ENCODE peak calls at places on chromosomes 13 and 19, in six cellular contexts. L, T, Y, X, J and I are unnamed samples.

GRCh38 chr19:7772752-7773291 is 9.8 kb downstream of the CLEC4M start:
- DNase-seq in L (no peak), T (peak), Y (peak), X (peak), J (no peak), I (no peak)

GRCh38 chr13:22173605-22174004 is 502.7 kb downstream of the FGF9 start:
- DNase-seq in L (peak), T (peak), Y (no peak), X (no peak), J (no peak), I (no peak)

GRCh38 chr13:110680852-110681251 is 25.1 kb downstream of the CARS2 start:
- DNase-seq in L (no peak), T (peak), Y (peak), X (no peak), J (peak), I (peak)

GRCh38 chr13:20387441-20387971 is 138.2 kb downstream of the CRYL1 start:
- DNase-seq in L (peak), T (no peak), Y (no peak), X (peak), J (no peak), I (no peak)

GRCh38 chr19:39417463-39418181 is 5.2 kb downstream of the PLEKHG2 start:
- DNase-seq in L (no peak), T (no peak), Y (no peak), X (no peak), J (no peak), I (no peak)

GRCh38 chr13:25902946-25903345 is 148.9 kb downstream of the SHISA2 start:
- DNase-seq in L (no peak), T (no peak), Y (no peak), X (no peak), J (no peak), I (no peak)

GRCh38 chr13:113547248-113547971 is 37.1 kb upstream of the TFDP1 start:
- DNase-seq in L (peak), T (no peak), Y (no peak), X (no peak), J (peak), I (no peak)

GRCh38 chr13:30581582-30581981 is 36.1 kb upstream of the USPL1 start:
- DNase-seq in L (peak), T (peak), Y (peak), X (no peak), J (no peak), I (no peak)

GRCh38 chr13:66780814-66781213 is 449.3 kb downstream of the PCDH9 start:
- DNase-seq in L (peak), T (no peak), Y (no peak), X (no peak), J (no peak), I (no peak)

GRCh38 chr19:6533746-6534418 is 3.1 kb downstream of the TNFSF9 start:
- DNase-seq in L (no peak), T (no peak), Y (peak), X (no peak), J (peak), I (peak)

GRCh38 chr19:15613338-15613737 is 1.7 kb upstream of the CYP4F8 start:
- DNase-seq in L (no peak), T (no peak), Y (no peak), X (no peak), J (no peak), I (no peak)

GRCh38 chr13:73462241-73462640 is 403.4 kb downstream of the KLF5 start:
- DNase-seq in L (peak), T (no peak), Y (no peak), X (peak), J (no peak), I (no peak)

GRCh38 chr13:106916329-106916728 is 348.4 kb upstream of the ARGLU1 start:
- DNase-seq in L (no peak), T (no peak), Y (no peak), X (no peak), J (no peak), I (no peak)

GRCh38 chr13:99057310-99057975 is 79.6 kb upstream of the DOCK9 start:
- DNase-seq in L (peak), T (peak), Y (no peak), X (no peak), J (no peak), I (no peak)

GRCh38 chr13:98466634-98467236 is 110.2 kb downstream of the STK24 start:
- DNase-seq in L (peak), T (peak), Y (peak), X (peak), J (peak), I (peak)

GRCh38 chr19:18414504-18415176 is 4.6 kb upstream of the SSBP4 start:
- DNase-seq in L (no peak), T (no peak), Y (no peak), X (no peak), J (no peak), I (peak)
- H3K18ac ChIP-seq in L (no peak), T (peak), Y (no peak), X (no peak), J (no peak), I (no peak)

GRCh38 chr19:51003316-51003715 is 1.9 kb upstream of the KLK8 start:
- DNase-seq in L (no peak), T (no peak), Y (no peak), X (no peak), J (no peak), I (no peak)
- H2BK120ac ChIP-seq in L (no peak), T (no peak), Y (no peak), X (no peak), J (no peak), I (no peak)

DNA sequence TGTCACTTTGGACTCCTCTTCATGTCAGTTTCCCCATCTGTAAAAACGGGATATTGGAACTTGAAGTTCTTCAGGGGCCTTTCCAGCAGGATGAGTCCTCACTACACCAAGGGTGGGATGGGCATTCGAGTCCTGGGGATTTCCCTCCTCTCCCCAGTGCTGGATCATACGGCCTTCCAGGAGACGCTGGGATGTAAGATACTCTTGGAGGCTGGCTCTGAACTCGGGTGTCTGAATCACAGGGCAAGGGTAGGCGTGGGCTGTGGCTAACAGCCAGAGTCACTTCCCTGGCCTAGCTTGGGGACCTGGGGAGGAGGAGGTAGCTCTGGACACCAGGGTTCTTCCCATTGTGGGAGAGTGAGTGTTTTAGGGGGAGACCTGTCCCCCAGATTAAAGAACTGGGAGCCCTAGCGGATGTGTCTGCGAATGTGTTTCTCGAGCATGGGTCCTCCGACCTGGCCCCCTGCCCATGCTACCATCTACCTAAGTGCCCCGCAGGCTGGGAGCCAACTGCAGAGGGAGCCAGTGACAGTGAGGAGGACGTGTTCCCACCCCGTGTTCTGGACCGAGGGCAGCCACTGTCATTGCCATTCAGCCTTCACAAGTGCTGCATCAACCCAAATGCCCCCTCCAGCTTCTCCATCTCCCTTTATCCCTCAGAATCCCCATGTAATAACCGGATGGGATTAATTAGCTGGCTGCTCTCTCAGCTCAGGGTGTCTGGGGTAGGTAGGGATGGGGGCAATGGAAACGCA is 2.4 kb upstream of the CYTH2 start:
- DNase-seq in L (peak), T (peak), Y (no peak), X (no peak), J (no peak), I (no peak)
- H2AK5ac ChIP-seq in L (no peak), T (no peak), Y (no peak), X (no peak), J (no peak), I (no peak)

DNA sequence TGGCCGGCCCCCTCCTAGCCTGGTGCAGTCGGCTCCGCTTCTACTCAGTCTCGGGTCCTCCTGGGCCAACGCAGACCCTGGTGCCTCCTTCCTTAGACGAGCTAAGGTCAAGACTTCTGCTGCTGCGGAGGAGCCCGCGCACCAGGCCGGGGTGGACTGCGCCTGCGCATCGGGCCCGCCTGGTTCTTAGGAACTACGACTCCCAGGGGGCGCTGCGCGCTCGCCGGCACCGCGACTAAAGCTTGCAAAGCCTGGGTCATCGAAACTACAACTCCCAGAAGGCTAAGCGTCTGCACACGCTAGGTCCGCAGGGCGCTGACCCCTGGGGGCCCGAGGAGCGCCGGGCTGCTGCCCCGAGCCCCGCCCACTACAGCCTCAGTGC is at the start of gene ZNF835:
- DNase-seq in L (no peak), T (no peak), Y (peak), X (peak), J (peak), I (no peak)
- H3K18ac ChIP-seq in L (no peak), T (no peak), Y (no peak), X (no peak), J (no peak), I (no peak)

GRCh38 chr19:47514869-47515588 is at the start of gene NAPA:
- DNase-seq in L (peak), T (peak), Y (peak), X (peak), J (peak), I (peak)

GRCh38 chr19:47512183-47512947 is 2.5 kb downstream of the NAPA start:
- DNase-seq in L (peak), T (peak), Y (no peak), X (no peak), J (no peak), I (no peak)

GRCh38 chr19:47512948-47513319 is 1.9 kb downstream of the NAPA start:
- DNase-seq in L (no peak), T (no peak), Y (no peak), X (no peak), J (no peak), I (no peak)

GRCh38 chr19:47511681-47512080 is 3.2 kb downstream of the NAPA start:
- DNase-seq in L (peak), T (peak), Y (no peak), X (no peak), J (no peak), I (no peak)

GRCh38 chr19:47514151-47514868 is 553 bp downstream of the NAPA start:
- DNase-seq in L (no peak), T (peak), Y (no peak), X (no peak), J (no peak), I (no peak)
- H2BK120ac ChIP-seq in L (peak), T (no peak), Y (no peak), X (peak), J (no peak), I (no peak)

GRCh38 chr19:55552620-55553019 is 7.3 kb upstream of the SBK3 start:
- DNase-seq in L (peak), T (peak), Y (no peak), X (peak), J (no peak), I (no peak)

GRCh38 chr19:55552206-55552605 is 6.9 kb upstream of the SBK3 start:
- DNase-seq in L (no peak), T (peak), Y (no peak), X (no peak), J (no peak), I (no peak)

GRCh38 chr19:55546822-55547614 is 1.7 kb upstream of the SBK3 start:
- DNase-seq in L (peak), T (peak), Y (no peak), X (no peak), J (no peak), I (no peak)

GRCh38 chr19:55550321-55550650 is 4.9 kb upstream of the SBK3 start:
- DNase-seq in L (no peak), T (no peak), Y (peak), X (no peak), J (no peak), I (no peak)

DNA sequence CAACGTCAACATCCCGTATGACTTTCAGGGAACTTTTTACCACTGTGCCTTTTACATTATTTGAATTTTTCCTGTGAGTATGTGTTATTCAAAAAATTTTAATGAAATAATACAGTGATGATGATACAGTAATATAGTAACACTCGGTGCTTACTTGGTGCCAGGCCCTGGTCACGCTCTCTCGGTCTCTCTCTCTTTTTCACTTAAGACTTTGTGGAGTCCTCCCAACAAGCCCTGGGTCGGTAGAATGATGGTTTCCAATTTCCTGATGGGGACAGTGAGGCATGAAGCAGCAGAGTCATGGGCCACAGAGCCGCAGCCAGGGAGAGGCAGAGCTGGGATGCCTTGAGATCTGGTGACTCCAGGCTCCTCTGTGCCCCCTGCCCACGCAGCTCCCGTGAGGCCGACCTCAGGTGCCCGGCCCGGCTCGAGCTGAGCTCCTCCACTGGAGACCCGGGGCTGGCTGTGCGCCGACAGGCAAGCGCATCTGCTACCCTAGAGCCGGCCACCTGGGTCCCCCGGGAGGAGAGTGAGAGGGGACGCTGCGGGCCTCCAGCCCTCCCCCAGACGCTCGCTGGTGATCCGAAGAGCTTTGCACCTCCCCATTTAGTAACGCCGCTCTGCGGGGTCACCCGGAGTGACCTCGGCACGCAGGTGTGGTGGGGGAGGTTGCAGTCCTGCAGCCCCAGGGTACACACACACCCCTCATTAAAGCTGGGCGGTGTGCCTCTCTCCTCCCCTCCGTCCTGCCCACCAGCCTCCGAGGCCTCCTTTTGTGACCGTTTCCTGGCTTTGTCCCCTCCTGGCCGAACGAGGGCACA is 4.4 kb upstream of the SBK3 start:
- DNase-seq in L (peak), T (peak), Y (peak), X (peak), J (peak), I (peak)
- H2AK5ac ChIP-seq in L (peak), T (peak), Y (no peak), X (no peak), J (no peak), I (no peak)